ENCODE peak calls at places on chromosomes 1 and 21, in four cellular contexts. H is stimulated activated naive CD4-positive, alpha-beta T cell; E is left lung; A is iris pigment epithelial cell. D is an unnamed sample.

GRCh38 chr1:175023043-175023921 is at the start of gene MRPS14:
- DNase-seq in H (peak), E (peak), A (peak), D (peak)

GRCh38 chr1:24918995-24919605 is 11.0 kb downstream of the RUNX3 start:
- DNase-seq in H (no peak), E (no peak), A (no peak), D (no peak)

GRCh38 chr1:165253818-165254254 is 102.7 kb downstream of the LMX1A start:
- DNase-seq in H (no peak), E (no peak), A (no peak), D (no peak)

GRCh38 chr1:28296401-28297220 is 32.2 kb upstream of the MED18 start:
- DNase-seq in H (no peak), E (no peak), A (peak), D (peak)

GRCh38 chr1:24437631-24438396 is 22.2 kb downstream of the NIPAL3 start:
- DNase-seq in H (no peak), E (no peak), A (peak), D (no peak)

GRCh38 chr1:57696904-57697303 is 273.0 kb upstream of the DAB1 start:
- DNase-seq in H (no peak), E (no peak), A (no peak), D (no peak)

GRCh38 chr1:193927550-193927949 is 741.1 kb upstream of the B3GALT2 start:
- DNase-seq in H (no peak), E (no peak), A (no peak), D (no peak)

GRCh38 chr1:25501235-25502058 is 42.0 kb upstream of the LDLRAP1 start:
- DNase-seq in H (no peak), E (no peak), A (peak), D (peak)

GRCh38 chr21:37561506-37561905 is 194.9 kb downstream of the DYRK1A start:
- DNase-seq in H (no peak), E (no peak), A (no peak), D (no peak)

GRCh38 chr1:28039341-28039740 is 49.1 kb downstream of the EYA3 start:
- DNase-seq in H (no peak), E (no peak), A (peak), D (peak)

GRCh38 chr1:180188103-180188506 is 33.4 kb downstream of the QSOX1 start:
- DNase-seq in H (no peak), E (peak), A (peak), D (peak)

GRCh38 chr1:177448652-177449351 is 278.0 kb downstream of the BRINP2 start:
- DNase-seq in H (no peak), E (no peak), A (peak), D (peak)

GRCh38 chr1:46202975-46203737 is at the start of gene LURAP1:
- DNase-seq in H (no peak), E (no peak), A (peak), D (peak)

GRCh38 chr1:168863647-168864234 is 134.7 kb upstream of the DPT start:
- DNase-seq in H (no peak), E (no peak), A (no peak), D (no peak)

GRCh38 chr21:45050361-45050785 is 24.0 kb upstream of the ADARB1 start:
- DNase-seq in H (no peak), E (no peak), A (peak), D (no peak)

GRCh38 chr1:156436319-156437043 is 64.1 kb downstream of the MEF2D start:
- DNase-seq in H (no peak), E (no peak), A (no peak), D (no peak)

GRCh38 chr1:58968360-58968952 is 184.6 kb upstream of the JUN start:
- DNase-seq in H (no peak), E (peak), A (peak), D (peak)

GRCh38 chr1:62271932-62272728 is 47.1 kb downstream of the KANK4 start:
- DNase-seq in H (no peak), E (no peak), A (no peak), D (no peak)

GRCh38 chr1:71796044-71796443 is 486.3 kb downstream of the NEGR1 start:
- DNase-seq in H (no peak), E (no peak), A (no peak), D (no peak)

GRCh38 chr1:25106981-25107642 is 125.2 kb downstream of the SYF2 start:
- DNase-seq in H (no peak), E (no peak), A (no peak), D (no peak)

GRCh38 chr1:24875976-24876609 is 54.0 kb downstream of the RUNX3 start:
- DNase-seq in H (no peak), E (no peak), A (no peak), D (no peak)

GRCh38 chr1:219660666-219661463 is 48.0 kb upstream of the ZC3H11B start:
- DNase-seq in H (no peak), E (peak), A (peak), D (peak)

D was measured in astrocyte.